ENCODE peak calls at places on chromosomes 7 and 10, in nine cellular contexts. R, Y, F, D, L, N, W, K and U are unnamed samples.

GRCh38 chr7:107644704-107645083 is 15.9 kb upstream of the SLC26A4 start:
- DNase-seq in R (no peak), Y (no peak), F (no peak), D (no peak), L (no peak), N (no peak), W (no peak), K (no peak), U (no peak)

GRCh38 chr7:21996641-21997040 is 50.9 kb upstream of the CDCA7L start:
- DNase-seq in R (no peak), Y (no peak), F (no peak), D (no peak), L (no peak), N (no peak), W (no peak), K (no peak), U (no peak)

GRCh38 chr10:132151951-132152505 is 34.7 kb upstream of the DPYSL4 start:
- DNase-seq in R (no peak), Y (no peak), F (no peak), D (no peak), L (no peak), N (no peak), W (no peak), K (no peak), U (no peak)

GRCh38 chr10:124712704-124713407 is 31.3 kb downstream of the FAM53B start:
- DNase-seq in R (no peak), Y (no peak), F (no peak), D (no peak), L (no peak), N (no peak), W (no peak), K (no peak), U (no peak)

GRCh38 chr7:30925913-30926312 is 14.3 kb downstream of the AQP1 start:
- DNase-seq in R (peak), Y (no peak), F (no peak), D (no peak), L (peak), N (no peak), W (no peak), K (no peak), U (no peak)

GRCh38 chr10:4677296-4678021 is 148.5 kb upstream of the AKR1E2 start:
- DNase-seq in R (no peak), Y (no peak), F (no peak), D (no peak), L (no peak), N (peak), W (no peak), K (no peak), U (no peak)

GRCh38 chr7:84194484-84195260 is at the start of gene SEMA3A:
- DNase-seq in R (no peak), Y (no peak), F (peak), D (no peak), L (peak), N (no peak), W (no peak), K (peak), U (no peak)

GRCh38 chr7:29924006-29924405 is 65.6 kb downstream of the SCRN1 start:
- DNase-seq in R (no peak), Y (no peak), F (no peak), D (no peak), L (no peak), N (no peak), W (no peak), K (no peak), U (no peak)

GRCh38 chr7:43647314-43647691 is 64.4 kb downstream of the STK17A start:
- DNase-seq in R (no peak), Y (no peak), F (no peak), D (no peak), L (peak), N (no peak), W (no peak), K (peak), U (no peak)

GRCh38 chr10:132110091-132110490 is 44.3 kb downstream of the JAKMIP3 start:
- DNase-seq in R (peak), Y (no peak), F (no peak), D (no peak), L (peak), N (no peak), W (no peak), K (no peak), U (no peak)

GRCh38 chr7:125547505-125547904 is 617.9 kb upstream of the POT1 start:
- DNase-seq in R (no peak), Y (no peak), F (no peak), D (no peak), L (no peak), N (no peak), W (no peak), K (no peak), U (no peak)

GRCh38 chr10:113753020-113753692 is 1.7 kb downstream of the PLEKHS1 start:
- DNase-seq in R (peak), Y (no peak), F (no peak), D (peak), L (no peak), N (no peak), W (no peak), K (no peak), U (no peak)

GRCh38 chr10:70679498-70679897 is 7.2 kb downstream of the ADAMTS14 start:
- DNase-seq in R (no peak), Y (no peak), F (no peak), D (no peak), L (no peak), N (peak), W (no peak), K (peak), U (no peak)

GRCh38 chr10:24162236-24162635 is 46.7 kb upstream of the KIAA1217 start:
- DNase-seq in R (no peak), Y (no peak), F (no peak), D (no peak), L (no peak), N (no peak), W (no peak), K (no peak), U (no peak)

GRCh38 chr10:3761111-3761686 is 23.8 kb downstream of the KLF6 start:
- DNase-seq in R (no peak), Y (no peak), F (peak), D (no peak), L (no peak), N (no peak), W (peak), K (no peak), U (peak)

GRCh38 chr10:126463306-126463705 is 75.0 kb upstream of the ADAM12 start:
- DNase-seq in R (no peak), Y (no peak), F (no peak), D (no peak), L (no peak), N (no peak), W (no peak), K (no peak), U (no peak)

GRCh38 chr7:114973147-114973546 is 51.3 kb downstream of the MDFIC start:
- DNase-seq in R (no peak), Y (no peak), F (no peak), D (peak), L (no peak), N (no peak), W (no peak), K (peak), U (no peak)

GRCh38 chr10:84329094-84329611 is 764 bp downstream of the CCSER2 start:
- DNase-seq in R (no peak), Y (no peak), F (peak), D (peak), L (peak), N (no peak), W (peak), K (no peak), U (peak)

GRCh38 chr7:17152698-17153097 is 145.8 kb upstream of the AHR start:
- DNase-seq in R (no peak), Y (no peak), F (no peak), D (no peak), L (no peak), N (no peak), W (no peak), K (no peak), U (no peak)

GRCh38 chr10:97140887-97141745 is 44.6 kb downstream of the SLIT1 start:
- DNase-seq in R (no peak), Y (no peak), F (no peak), D (no peak), L (peak), N (no peak), W (no peak), K (no peak), U (no peak)

GRCh38 chr10:124715479-124715878 is 28.7 kb downstream of the FAM53B start:
- DNase-seq in R (no peak), Y (no peak), F (no peak), D (no peak), L (no peak), N (no peak), W (no peak), K (no peak), U (no peak)

GRCh38 chr7:2862831-2863361 is 18.8 kb upstream of the GNA12 start:
- DNase-seq in R (no peak), Y (no peak), F (no peak), D (no peak), L (no peak), N (no peak), W (no peak), K (no peak), U (no peak)

GRCh38 chr7:141663081-141663510 is 38.9 kb downstream of the DENND11 start:
- DNase-seq in R (peak), Y (no peak), F (no peak), D (no peak), L (no peak), N (no peak), W (no peak), K (no peak), U (no peak)

GRCh38 chr7:158587425-158588084 is at the start of gene PTPRN2:
- DNase-seq in R (peak), Y (peak), F (no peak), D (peak), L (peak), N (peak), W (no peak), K (peak), U (no peak)

GRCh38 chr7:134520130-134520529 is 7.2 kb upstream of the AKR1B10 start:
- DNase-seq in R (no peak), Y (no peak), F (no peak), D (no peak), L (no peak), N (no peak), W (no peak), K (no peak), U (no peak)

GRCh38 chr7:99792983-99793382 is 9.0 kb upstream of the CYP3A4 start:
- DNase-seq in R (no peak), Y (no peak), F (no peak), D (no peak), L (no peak), N (no peak), W (no peak), K (no peak), U (no peak)

GRCh38 chr10:48533951-48534720 is 70.7 kb downstream of the ARHGAP22 start:
- DNase-seq in R (peak), Y (no peak), F (no peak), D (no peak), L (peak), N (no peak), W (no peak), K (no peak), U (no peak)

GRCh38 chr10:70174058-70174741 is 3.9 kb upstream of the SAR1A start:
- DNase-seq in R (no peak), Y (no peak), F (peak), D (no peak), L (no peak), N (no peak), W (peak), K (no peak), U (peak)

GRCh38 chr10:126646101-126646500 is 24.4 kb downstream of the C10orf90 start:
- DNase-seq in R (no peak), Y (no peak), F (no peak), D (no peak), L (no peak), N (no peak), W (no peak), K (no peak), U (no peak)